ENCODE peak calls at places on chromosomes 1 and 21, in four cellular contexts. H is GM12878, X is K562, N is HepG2. F is an unnamed sample.

GRCh38 chr1:55402117-55402516 is 187.0 kb upstream of the USP24 start:
- DNase-seq in X (no peak), H (no peak), N (no peak), F (no peak)

GRCh38 chr1:211616231-211617031 is 37.5 kb upstream of the SLC30A1 start:
- DNase-seq in X (no peak), N (peak), H (no peak), F (no peak)

GRCh38 chr1:27659497-27660299 is 12.3 kb downstream of the IFI6 start:
- DNase-seq in X (peak), N (peak), H (peak), F (peak)

GRCh38 chr1:180213401-180214177 is 16.5 kb upstream of the LHX4 start:
- DNase-seq in X (peak), H (peak), N (no peak), F (no peak)

GRCh38 chr1:29786791-29787732 is 550.7 kb downstream of the PTPRU start:
- DNase-seq in N (no peak), X (no peak), H (no peak), F (peak)

GRCh38 chr21:21045538-21045937 is 47.3 kb downstream of the NCAM2 start:
- DNase-seq in X (no peak), N (no peak), H (no peak), F (no peak)

GRCh38 chr1:3553166-3553939 is 58.0 kb downstream of the MEGF6 start:
- DNase-seq in N (no peak), H (no peak), X (no peak), F (no peak)

GRCh38 chr1:182889997-182890396 is 50.9 kb downstream of the DHX9 start:
- DNase-seq in N (no peak), H (no peak), X (no peak), F (no peak)

GRCh38 chr1:231019711-231020110 is 20.3 kb downstream of the FAM89A start:
- DNase-seq in X (no peak), H (no peak), N (no peak), F (no peak)

GRCh38 chr1:225378880-225379279 is 49.0 kb downstream of the LBR start:
- DNase-seq in X (no peak), N (peak), H (no peak), F (peak)

GRCh38 chr1:97123717-97124446 is 402.3 kb downstream of the PTBP2 start:
- DNase-seq in H (no peak), X (no peak), N (no peak), F (no peak)

GRCh38 chr1:147760481-147761260 is at the start of gene GJA5:
- DNase-seq in N (no peak), X (no peak), H (no peak), F (no peak)

GRCh38 chr1:185645686-185646085 is 88.5 kb upstream of the HMCN1 start:
- DNase-seq in H (no peak), X (no peak), N (no peak), F (no peak)

GRCh38 chr1:207336559-207337467 is 15.3 kb downstream of the CD55 start:
- DNase-seq in H (peak), N (peak), X (no peak), F (no peak)

GRCh38 chr1:2983706-2984398 is 37.4 kb upstream of the ACTRT2 start:
- DNase-seq in X (no peak), N (no peak), H (no peak), F (no peak)

GRCh38 chr1:79197421-79197820 is 190.9 kb upstream of the ADGRL4 start:
- DNase-seq in X (no peak), N (no peak), H (no peak), F (peak)

GRCh38 chr1:117368116-117369108 is 1.2 kb downstream of the MAN1A2 start:
- DNase-seq in H (no peak), N (peak), X (no peak), F (no peak)

GRCh38 chr1:204044448-204044847 is 28.5 kb upstream of the SOX13 start:
- DNase-seq in X (no peak), H (no peak), N (no peak), F (no peak)

GRCh38 chr21:29330797-29331196 is 32.1 kb downstream of the BACH1 start:
- DNase-seq in H (no peak), X (no peak), N (no peak), F (no peak)

GRCh38 chr1:43366179-43366578 is 1.6 kb downstream of the ELOVL1 start:
- DNase-seq in N (no peak), X (peak), H (no peak), F (no peak)

GRCh38 chr21:43585924-43586411 is 73.3 kb downstream of the HSF2BP start:
- DNase-seq in H (no peak), X (no peak), N (peak), F (no peak)

GRCh38 chr1:43377831-43378230 is 10.0 kb upstream of the ELOVL1 start:
- DNase-seq in X (no peak), N (no peak), H (no peak), F (no peak)

GRCh38 chr1:6701437-6702153 is at the start of gene DNAJC11:
- DNase-seq in N (peak), H (peak), X (peak), F (peak)

GRCh38 chr1:2098301-2098698 is 48.1 kb downstream of the PRKCZ start:
- DNase-seq in H (no peak), N (no peak), X (no peak), F (no peak)

GRCh38 chr1:178397678-178398077 is 99.1 kb downstream of the CLEC20A start:
- DNase-seq in X (no peak), N (no peak), H (no peak), F (no peak)

GRCh38 chr1:80083892-80084291 is 1077.4 kb upstream of the ADGRL4 start:
- DNase-seq in H (no peak), N (peak), X (no peak), F (no peak)

GRCh38 chr1:32828341-32828740 is 10.9 kb downstream of the S100PBP start:
- DNase-seq in N (peak), H (no peak), X (no peak), F (peak)

GRCh38 chr21:31180256-31181088 is 142.2 kb upstream of the KRTAP19-8 start:
- DNase-seq in X (peak), N (peak), H (no peak), F (peak)

GRCh38 chr1:73887412-73887811 is 310.6 kb downstream of the LRRIQ3 start:
- DNase-seq in X (no peak), H (no peak), N (no peak), F (no peak)

DNA sequence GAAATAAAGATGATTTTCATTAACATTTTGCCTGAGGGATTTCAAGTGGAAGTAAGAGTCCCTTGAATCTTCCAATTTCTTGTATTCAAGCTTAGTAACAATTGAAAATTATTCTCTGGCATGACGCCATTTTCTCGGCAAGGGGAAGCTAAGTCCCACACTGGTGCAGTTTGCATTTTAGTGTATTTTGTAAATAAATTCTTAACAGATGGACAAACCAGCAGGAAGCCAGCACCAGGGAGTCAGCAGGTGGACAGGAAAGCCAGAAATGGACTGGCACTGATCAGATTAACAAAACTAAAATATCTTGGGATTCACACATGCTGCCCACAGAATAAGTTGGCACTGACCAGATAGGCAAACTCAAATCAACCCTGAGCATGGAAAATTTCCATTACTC is 311.3 kb downstream of the LRRIQ3 start:
- DNase-seq in N (no peak), H (no peak), X (no peak), F (no peak)
- TF ChIP-seq FOXK2 in N (no peak), H (no peak), X (no peak), F (no peak)

GRCh38 chr1:10806966-10807365 is 10.5 kb upstream of the CASZ1 start:
- DNase-seq in H (no peak), X (no peak), N (no peak), F (no peak)

GRCh38 chr1:10800778-10801177 is 4.3 kb upstream of the CASZ1 start:
- DNase-seq in X (no peak), H (no peak), N (no peak), F (no peak)

GRCh38 chr1:10802948-10803715 is 6.7 kb upstream of the CASZ1 start:
- DNase-seq in X (no peak), H (no peak), N (no peak), F (no peak)

GRCh38 chr1:10808441-10808840 is 12.0 kb upstream of the CASZ1 start:
- DNase-seq in N (no peak), X (no peak), H (no peak), F (no peak)

DNA sequence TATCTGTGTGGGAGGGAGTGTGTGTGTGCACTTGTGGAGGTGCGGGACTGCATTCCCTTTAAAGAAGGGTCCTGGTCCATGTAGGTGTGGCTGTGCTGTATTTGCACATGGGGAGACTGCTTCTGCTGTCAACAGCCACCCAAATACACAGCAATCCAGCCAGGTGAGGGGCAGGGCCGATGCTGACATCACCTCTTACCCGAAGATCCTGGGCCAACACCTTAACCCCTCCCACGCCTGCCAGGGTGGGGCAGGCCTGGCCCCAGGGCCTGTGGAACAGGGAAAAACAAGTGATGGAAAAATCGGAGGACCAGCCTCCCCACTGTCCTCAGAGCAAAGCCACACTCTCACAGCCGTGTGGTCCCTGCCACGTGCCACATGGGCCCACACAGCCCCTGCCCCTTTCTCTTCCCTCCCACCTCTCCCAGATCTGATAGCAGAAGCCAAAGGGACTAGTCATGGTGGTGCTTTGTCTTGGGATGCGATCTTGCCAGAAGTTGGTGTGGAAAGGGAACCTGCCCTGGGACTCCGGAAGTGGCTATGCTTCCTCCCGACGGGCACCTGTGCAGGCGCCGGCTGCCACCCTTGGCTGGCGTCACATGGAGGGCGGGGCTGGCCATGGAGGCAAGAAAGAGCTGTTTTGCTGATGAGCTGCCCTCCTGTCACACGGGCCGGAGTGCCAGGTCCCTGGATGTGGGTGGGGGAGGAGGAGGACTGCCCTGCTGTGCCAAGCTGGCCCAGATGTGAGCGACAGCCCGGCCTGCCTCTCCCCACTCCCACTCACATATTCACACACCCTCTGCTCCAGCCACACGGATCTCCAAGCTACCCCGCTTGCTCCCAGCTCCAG is 7.8 kb upstream of the CASZ1 start:
- DNase-seq in H (no peak), X (no peak), N (no peak), F (no peak)
- TF ChIP-seq FOXK2 in H (no peak), X (no peak), N (no peak), F (no peak)

DNA sequence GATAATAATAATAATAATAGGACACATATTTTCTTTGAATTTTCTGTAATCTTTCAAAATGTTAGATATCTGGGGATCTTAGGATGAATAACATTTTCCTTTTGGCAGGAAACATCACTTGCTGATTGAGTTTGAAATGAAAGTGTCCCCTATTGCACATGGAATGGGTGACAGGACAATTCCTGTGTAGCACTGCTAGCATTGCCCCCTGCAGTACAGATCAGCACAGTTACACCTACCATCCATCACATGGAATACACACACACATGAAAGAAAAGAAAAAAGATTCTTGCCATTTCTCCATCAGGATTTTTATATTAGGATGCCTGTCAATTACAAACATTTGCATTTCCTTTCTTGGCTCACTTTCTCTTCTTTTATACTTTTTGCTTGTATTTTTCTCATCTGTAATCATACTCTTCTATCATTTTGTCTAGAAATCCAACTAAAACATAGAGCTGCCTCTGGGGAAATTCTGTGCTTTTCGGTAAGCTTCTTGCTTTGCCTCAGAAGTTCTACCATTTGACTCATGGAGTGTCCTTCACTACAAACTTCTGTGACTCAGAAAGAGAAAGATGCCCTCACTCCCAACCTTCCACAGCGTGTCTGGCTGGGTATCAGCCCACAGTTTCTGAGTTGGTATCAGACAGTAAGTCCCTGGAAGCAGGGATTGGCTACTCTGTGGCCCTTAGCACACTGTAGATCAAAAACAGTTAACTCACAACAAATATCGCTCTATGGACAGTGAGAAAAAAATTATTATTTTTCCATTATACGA is 641.2 kb downstream of the PTPRC start:
- DNase-seq in X (no peak), N (no peak), H (no peak), F (no peak)
- TF ChIP-seq FOXK2 in X (no peak), N (no peak), H (no peak), F (no peak)

GRCh38 chr21:39822042-39822441 is 45.2 kb upstream of the PCP4 start:
- DNase-seq in X (no peak), H (no peak), N (no peak), F (no peak)

DNA sequence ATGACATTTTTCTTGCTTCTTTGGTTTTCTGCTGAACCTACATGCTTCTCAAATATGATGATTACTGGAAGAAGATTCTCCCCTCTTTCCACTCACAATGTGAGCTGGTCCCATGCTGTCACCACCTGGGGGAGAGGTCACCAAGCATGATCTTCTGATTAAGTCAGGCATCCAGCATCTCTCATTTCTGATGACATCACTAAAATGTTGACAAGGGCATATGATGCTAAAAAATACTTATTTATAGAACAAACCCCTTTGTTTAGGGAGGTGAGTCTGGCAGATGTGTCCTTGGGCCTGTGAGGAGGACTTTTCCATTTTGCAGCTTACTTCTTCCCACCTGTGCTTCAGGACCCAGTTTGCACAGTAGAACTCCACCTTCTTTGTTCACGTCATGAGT is 42.0 kb upstream of the PCP4 start:
- DNase-seq in X (no peak), N (no peak), H (no peak), F (no peak)
- TF ChIP-seq FOXK2 in X (no peak), N (no peak), H (no peak), F (no peak)

DNA sequence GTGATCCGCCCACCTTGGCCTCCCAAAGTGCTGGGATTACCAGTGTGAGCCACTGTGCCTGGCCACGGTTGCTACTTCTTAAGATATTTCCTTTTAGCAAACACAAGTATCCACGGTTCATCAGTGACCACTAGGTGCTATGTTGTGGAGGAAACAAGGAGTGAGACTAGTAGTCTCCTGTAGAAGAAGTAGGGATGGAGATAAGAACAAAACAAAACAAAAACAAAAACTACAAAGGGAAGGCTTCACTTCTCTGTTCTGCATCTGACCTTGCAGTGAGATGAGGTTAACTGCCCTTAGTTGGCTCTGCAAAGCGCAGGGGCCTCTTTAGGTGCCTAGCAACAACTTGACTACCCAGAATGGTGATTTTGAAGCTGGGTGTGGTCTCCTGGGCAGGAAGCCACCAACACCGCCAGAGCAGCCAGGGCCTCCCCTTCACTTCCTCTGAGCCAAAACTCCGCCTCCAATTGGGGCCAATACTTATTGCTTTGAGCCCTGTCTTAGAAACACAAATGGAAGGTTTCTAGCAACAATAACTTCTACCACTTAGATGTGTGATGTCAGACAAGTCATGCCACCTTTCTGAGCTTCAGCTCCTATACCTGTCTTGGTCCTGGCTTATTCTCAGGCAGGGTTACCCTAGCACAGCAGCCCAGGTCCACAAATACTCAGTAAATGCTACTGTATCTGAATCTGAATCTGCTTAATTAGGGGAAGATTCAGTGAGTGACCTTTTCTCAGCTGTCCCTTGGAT is 12.7 kb upstream of the CDC42 start:
- DNase-seq in X (peak), H (peak), N (no peak), F (peak)
- TF ChIP-seq FOXK2 in X (no peak), H (peak), N (no peak), F (no peak)

GRCh38 chr1:94327001-94327685 is 89.8 kb upstream of the ARHGAP29 start:
- DNase-seq in H (no peak), X (no peak), N (no peak), F (peak)

GRCh38 chr1:94326329-94326728 is 88.9 kb upstream of the ARHGAP29 start:
- DNase-seq in H (no peak), X (no peak), N (no peak), F (peak)

GRCh38 chr1:94332516-94332915 is 85.7 kb upstream of the ABCD3 start:
- DNase-seq in X (no peak), N (no peak), H (no peak), F (no peak)

GRCh38 chr1:94329986-94330385 is 88.2 kb upstream of the ABCD3 start:
- DNase-seq in X (no peak), H (no peak), N (peak), F (no peak)

DNA sequence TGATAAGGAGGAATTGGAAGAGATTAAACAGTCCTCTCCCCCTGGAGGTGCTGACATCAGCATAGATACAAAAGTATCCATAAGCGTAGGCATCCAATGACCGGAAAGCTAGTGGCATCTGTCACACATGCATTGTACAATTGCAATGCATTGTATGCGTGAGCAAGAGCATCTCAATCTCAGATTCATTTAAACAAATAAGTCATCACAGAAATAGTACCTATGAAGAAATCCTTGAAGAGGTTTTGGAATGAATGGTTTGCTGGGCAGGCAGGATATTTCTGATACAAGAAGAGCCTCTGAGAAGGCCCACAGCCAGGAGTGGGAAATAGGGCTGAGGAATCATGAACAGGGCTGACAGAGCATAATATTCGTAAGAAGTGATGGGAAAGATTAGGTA is 88.9 kb upstream of the ABCD3 start:
- DNase-seq in N (no peak), X (no peak), H (no peak), F (no peak)
- TF ChIP-seq FOXK2 in N (no peak), X (no peak), H (no peak), F (no peak)

GRCh38 chr1:205317311-205317917 is 4.1 kb downstream of the NUAK2 start:
- DNase-seq in X (no peak), H (no peak), N (peak), F (no peak)
- TF ChIP-seq FOXK2 in X (no peak), H (no peak), N (no peak), F (no peak)

GRCh38 chr1:115373305-115373704 is 35.3 kb upstream of the NGF start:
- DNase-seq in X (no peak), H (no peak), N (no peak), F (no peak)
- TF ChIP-seq FOXK2 in X (no peak), H (no peak), N (no peak), F (no peak)

F was measured in HEK293T.